ENCODE peak calls at places on chromosomes 16 and 17, in six cellular contexts. U is HCT116, F is upper lobe of left lung, J is K562, T is HepG2, R is GM12878. L is an unnamed sample.

GRCh38 chr16:56747486-56748045 is 17.6 kb downstream of the NUP93 start:
- ATAC-seq in U (no peak), F (no peak), J (no peak), T (no peak), R (no peak), L (no peak)

GRCh38 chr17:55774834-55775233 is 24.0 kb downstream of the PCTP start:
- ATAC-seq in U (no peak), F (no peak), J (no peak), T (peak), R (no peak), L (no peak)

GRCh38 chr17:50866261-50866949 is at the start of gene TOB1:
- ATAC-seq in U (peak), F (peak), J (peak), T (peak), R (peak), L (peak)

GRCh38 chr16:85220125-85220839 is 108.0 kb upstream of the CIBAR2 start:
- ATAC-seq in U (no peak), F (peak), J (no peak), T (peak), R (no peak), L (peak)

GRCh38 chr17:44518032-44518431 is 14.8 kb upstream of the GPATCH8 start:
- ATAC-seq in U (no peak), F (no peak), J (no peak), T (no peak), R (no peak), L (no peak)

GRCh38 chr17:17978481-17979424 is 6.1 kb downstream of the DRC3 start:
- ATAC-seq in U (no peak), F (no peak), J (no peak), T (no peak), R (peak), L (no peak)

GRCh38 chr16:70793851-70794502 is 7.0 kb downstream of the VAC14 start:
- ATAC-seq in U (no peak), F (no peak), J (no peak), T (no peak), R (peak), L (no peak)

GRCh38 chr16:50340578-50340977 is 28.2 kb downstream of the BRD7 start:
- ATAC-seq in U (no peak), F (peak), J (no peak), T (no peak), R (no peak), L (no peak)

GRCh38 chr16:528111-529011 is 849 bp downstream of the CAPN15 start:
- ATAC-seq in U (no peak), F (peak), J (peak), T (no peak), R (no peak), L (peak)

GRCh38 chr16:86122681-86123342 is 223.8 kb downstream of the IRF8 start:
- ATAC-seq in U (no peak), F (no peak), J (no peak), T (no peak), R (no peak), L (no peak)

GRCh38 chr16:66358231-66358630 is 8.3 kb upstream of the CDH5 start:
- ATAC-seq in U (no peak), F (no peak), J (no peak), T (no peak), R (no peak), L (no peak)

GRCh38 chr16:57071840-57072541 is 20.4 kb upstream of the CPNE2 start:
- ATAC-seq in U (peak), F (peak), J (no peak), T (no peak), R (peak), L (peak)

GRCh38 chr17:79038545-79039135 is 14.7 kb downstream of the C1QTNF1 start:
- ATAC-seq in U (no peak), F (peak), J (no peak), T (no peak), R (peak), L (peak)

GRCh38 chr17:2442166-2442565 is 41.3 kb upstream of the MNT start:
- ATAC-seq in U (no peak), F (no peak), J (no peak), T (no peak), R (no peak), L (no peak)

GRCh38 chr17:19716108-19717030 is at the start of gene SLC47A2:
- ATAC-seq in U (no peak), F (no peak), J (no peak), T (peak), R (no peak), L (no peak)

GRCh38 chr16:84423416-84423837 is 55.1 kb downstream of the ATP2C2 start:
- ATAC-seq in U (peak), F (no peak), J (peak), T (peak), R (peak), L (no peak)

GRCh38 chr17:76816590-76817135 is 51.5 kb upstream of the MGAT5B start:
- ATAC-seq in U (peak), F (no peak), J (peak), T (peak), R (peak), L (no peak)

GRCh38 chr16:24573141-24573540 is 33.8 kb downstream of the RBBP6 start:
- ATAC-seq in U (no peak), F (no peak), J (no peak), T (no peak), R (no peak), L (no peak)
- TF ChIP-seq POLR2AphosphoS5 in U (no peak), F (no peak), J (no peak), T (no peak), R (no peak), L (no peak)

GRCh38 chr16:2429037-2429770 is at the start of gene CCNF:
- ATAC-seq in U (peak), F (peak), J (peak), T (peak), R (peak), L (peak)
- TF ChIP-seq POLR2A in U (peak), F (peak), J (peak), T (no peak), R (peak), L (peak)

GRCh38 chr17:7221281-7222092 is 1.7 kb downstream of the ACADVL start:
- ATAC-seq in U (no peak), F (no peak), J (no peak), T (no peak), R (no peak), L (no peak)
- TF ChIP-seq POLR2AphosphoS5 in U (no peak), F (no peak), J (no peak), T (no peak), R (no peak), L (no peak)

GRCh38 chr17:10790491-10791401 is 13.2 kb downstream of the TMEM238L start:
- ATAC-seq in U (peak), F (peak), J (peak), T (no peak), R (no peak), L (no peak)
- TF ChIP-seq POLR2A in U (no peak), F (no peak), J (peak), T (peak), R (no peak), L (no peak)

GRCh38 chr16:4826980-4827379 is 20.1 kb downstream of the GLYR1 start:
- ATAC-seq in U (no peak), F (no peak), J (no peak), T (no peak), R (no peak), L (no peak)

GRCh38 chr16:4831616-4832015 is 15.5 kb downstream of the GLYR1 start:
- ATAC-seq in U (no peak), F (no peak), J (no peak), T (no peak), R (no peak), L (no peak)

GRCh38 chr16:4825196-4825595 is 21.9 kb downstream of the GLYR1 start:
- ATAC-seq in U (no peak), F (no peak), J (no peak), T (no peak), R (no peak), L (no peak)

GRCh38 chr16:4830408-4830807 is 16.7 kb downstream of the GLYR1 start:
- ATAC-seq in U (no peak), F (no peak), J (no peak), T (no peak), R (no peak), L (no peak)

DNA sequence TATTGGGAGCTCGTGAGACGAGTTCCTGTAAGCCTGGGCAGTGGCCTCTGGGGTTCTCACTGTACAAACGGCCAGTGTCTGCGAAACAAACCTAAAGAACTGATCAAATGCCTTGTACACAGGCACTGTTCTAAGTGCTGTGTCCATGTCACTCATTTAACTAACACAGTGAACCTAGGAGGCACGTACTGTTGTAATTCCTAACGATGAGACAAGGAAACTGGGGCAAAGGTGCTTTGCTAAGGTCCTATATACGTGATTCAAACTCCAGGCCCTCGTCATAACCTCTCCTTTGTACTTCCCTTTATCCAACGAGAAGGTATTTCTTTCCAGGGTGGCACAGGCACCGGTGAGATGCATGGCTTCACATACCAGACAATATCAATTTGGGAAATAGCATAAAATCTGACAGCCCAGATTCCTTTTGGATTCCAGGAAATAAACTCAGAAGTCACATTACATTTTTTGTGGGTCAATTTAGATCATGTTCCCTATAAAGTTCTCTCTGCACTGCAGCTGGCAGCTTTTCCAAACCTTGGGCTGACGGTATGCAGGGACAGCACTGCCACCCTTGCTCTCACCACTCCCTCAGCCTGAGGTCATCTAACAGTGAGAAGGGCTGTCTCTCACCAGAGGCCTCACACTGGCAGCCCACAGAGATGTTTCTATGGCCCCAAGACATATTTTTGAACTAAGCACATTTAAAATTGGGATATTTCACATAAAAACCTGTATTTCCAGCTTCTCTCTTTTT is 18.3 kb downstream of the GLYR1 start:
- ATAC-seq in U (no peak), F (no peak), J (no peak), T (no peak), R (no peak), L (no peak)
- TF ChIP-seq POLR2AphosphoS5 in U (no peak), F (no peak), J (no peak), T (no peak), R (no peak), L (no peak)

GRCh38 chr17:3799181-3799627 is 1.8 kb downstream of the ITGAE start:
- ATAC-seq in U (no peak), F (no peak), J (no peak), T (no peak), R (no peak), L (no peak)

GRCh38 chr17:3801792-3802191 is 804 bp upstream of the ITGAE start:
- ATAC-seq in U (no peak), F (no peak), J (no peak), T (no peak), R (no peak), L (no peak)

GRCh38 chr17:3798273-3799180 is 2.5 kb downstream of the ITGAE start:
- ATAC-seq in U (no peak), F (no peak), J (no peak), T (no peak), R (peak), L (no peak)

GRCh38 chr17:3801043-3801746 is at the start of gene ITGAE:
- ATAC-seq in U (no peak), F (no peak), J (peak), T (no peak), R (no peak), L (no peak)

GRCh38 chr17:3800362-3801042 is 486 bp downstream of the ITGAE start:
- ATAC-seq in U (peak), F (no peak), J (no peak), T (no peak), R (no peak), L (no peak)
- TF ChIP-seq POLR2A in U (no peak), F (no peak), J (no peak), T (no peak), R (no peak), L (no peak)

DNA sequence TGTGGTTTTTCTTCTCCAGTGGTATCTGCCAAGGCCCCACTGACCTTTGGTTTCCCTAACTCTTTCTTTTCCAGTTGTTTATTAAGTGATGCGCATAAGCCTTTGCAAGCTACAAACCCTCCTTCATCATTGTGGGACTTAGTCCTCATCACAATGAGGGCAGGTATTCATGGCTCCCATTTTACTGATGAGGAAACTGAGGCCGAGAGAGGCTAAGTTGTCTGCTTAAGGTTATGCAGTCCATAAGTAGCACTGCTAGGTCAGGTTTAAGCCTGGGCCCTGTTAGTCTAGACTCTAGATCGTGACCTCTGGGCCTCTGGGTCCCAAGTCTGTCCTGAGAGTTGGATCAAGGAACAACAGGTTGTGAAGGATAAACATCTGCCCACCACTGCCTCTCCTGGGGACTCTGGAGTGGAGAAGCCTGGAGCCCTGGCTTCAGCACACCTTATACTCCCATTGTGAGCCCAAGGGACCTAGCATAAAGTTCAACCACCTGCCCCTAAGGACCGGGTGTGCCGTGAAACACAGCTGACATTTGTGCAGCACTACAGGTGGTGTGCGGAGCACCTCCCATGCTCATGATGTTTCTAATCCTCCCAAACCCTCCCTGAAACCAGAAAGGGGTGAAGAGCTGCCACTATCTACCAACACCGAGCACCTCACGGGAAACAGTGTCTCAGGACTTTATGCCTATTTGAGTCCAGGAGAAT is 5.2 kb upstream of the KCNH6 start:
- ATAC-seq in U (no peak), F (no peak), J (no peak), T (no peak), R (no peak), L (no peak)
- TF ChIP-seq POLR2AphosphoS5 in U (no peak), F (no peak), J (no peak), T (no peak), R (no peak), L (no peak)

L was measured in gastroesophageal sphincter.